ENCODE peak calls at places on chromosomes 6 and 20, in four cellular contexts. C is neuronal stem cell, M is mesenchymal stem cell, H is H1. Z is an unnamed sample.

GRCh38 chr6:3878048-3878666 is 29.0 kb downstream of the FAM50B start:
- DNase-seq in C (no peak), M (no peak), H (no peak), Z (no peak)

GRCh38 chr20:25090492-25091429 is 8.8 kb upstream of the VSX1 start:
- DNase-seq in C (no peak), M (no peak), H (peak), Z (no peak)

GRCh38 chr6:41671376-41671775 is 33.1 kb downstream of the MDFI start:
- DNase-seq in C (no peak), M (no peak), H (no peak), Z (no peak)

GRCh38 chr20:38604873-38605303 is 3.3 kb downstream of the ARHGAP40 start:
- DNase-seq in C (peak), M (peak), H (no peak), Z (no peak)

GRCh38 chr6:126112171-126112632 is 125.9 kb downstream of the TRMT11 start:
- DNase-seq in C (no peak), M (peak), H (no peak), Z (no peak)

GRCh38 chr6:115898246-115898645 is 162.4 kb downstream of the FRK start:
- DNase-seq in C (no peak), M (no peak), H (no peak), Z (no peak)

GRCh38 chr6:83707829-83708545 is 914 bp downstream of the SNAP91 start:
- DNase-seq in C (peak), M (peak), H (peak), Z (peak)

GRCh38 chr6:89433637-89434499 is 916 bp downstream of the ANKRD6 start:
- DNase-seq in C (no peak), M (no peak), H (peak), Z (no peak)

GRCh38 chr20:40339661-40340449 is 349.2 kb downstream of the MAFB start:
- DNase-seq in C (no peak), M (peak), H (no peak), Z (no peak)

GRCh38 chr20:19876828-19877227 is 118.8 kb downstream of the RIN2 start:
- DNase-seq in C (no peak), M (no peak), H (no peak), Z (no peak)

GRCh38 chr6:11650711-11651110 is 113.2 kb downstream of the TMEM170B start:
- DNase-seq in C (no peak), M (peak), H (no peak), Z (no peak)

GRCh38 chr6:328924-329323 is 36.6 kb downstream of the DUSP22 start:
- DNase-seq in C (no peak), M (no peak), H (no peak), Z (no peak)

DNA sequence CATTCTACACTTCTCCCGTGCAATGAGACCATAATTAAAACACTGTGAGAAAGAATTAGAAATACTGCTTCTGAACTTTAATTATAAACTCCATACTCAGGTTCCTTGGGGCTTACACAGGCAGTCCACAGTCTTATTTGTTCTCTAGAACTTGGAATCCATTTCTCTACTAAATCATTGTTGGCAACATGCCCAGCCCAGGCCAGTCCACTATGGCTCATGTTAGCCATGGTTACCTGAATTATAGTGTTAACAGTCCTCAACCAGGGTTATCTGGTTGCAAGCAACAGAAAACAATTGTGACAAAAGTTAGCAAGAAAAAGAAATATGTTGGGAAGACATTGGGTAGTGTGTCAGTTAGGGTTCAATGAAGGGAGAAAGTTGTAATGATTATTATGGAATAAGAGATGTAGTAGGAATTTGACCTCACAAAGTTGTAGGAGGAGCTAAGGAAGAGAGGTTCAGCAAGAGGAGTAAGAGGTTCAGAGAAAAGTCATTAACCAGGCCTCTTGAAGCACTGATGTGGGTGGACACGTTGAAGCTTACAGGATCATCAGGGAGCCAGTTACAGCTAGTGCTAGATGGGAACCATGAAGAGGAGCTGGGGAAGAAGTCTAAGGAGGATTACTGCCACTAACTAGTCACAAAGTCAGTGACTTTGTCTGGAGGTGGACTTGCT is 352.5 kb upstream of the PRND start:
- DNase-seq in C (no peak), M (no peak), H (no peak), Z (no peak)
- H2BK15ac ChIP-seq in C (no peak), M (no peak), H (no peak), Z (no peak)

GRCh38 chr6:99612551-99613397 is 6.1 kb downstream of the PRDM13 start:
- DNase-seq in C (no peak), M (no peak), H (peak), Z (peak)
- H2BK12ac ChIP-seq in C (peak), M (no peak), H (peak), Z (no peak)

GRCh38 chr20:53857723-53858236 is 212.6 kb downstream of the BCAS1 start:
- DNase-seq in C (no peak), M (no peak), H (no peak), Z (peak)

GRCh38 chr20:53855733-53856132 is 214.7 kb downstream of the BCAS1 start:
- DNase-seq in C (no peak), M (no peak), H (no peak), Z (no peak)

GRCh38 chr20:53856675-53857295 is 213.6 kb downstream of the BCAS1 start:
- DNase-seq in C (no peak), M (no peak), H (no peak), Z (no peak)

GRCh38 chr20:53859684-53860083 is 210.7 kb downstream of the BCAS1 start:
- DNase-seq in C (no peak), M (no peak), H (no peak), Z (no peak)
- H2AFZ ChIP-seq in C (peak), M (no peak), H (peak), Z (no peak)

GRCh38 chr20:51185861-51186260 is 163.0 kb upstream of the KCNG1 start:
- DNase-seq in C (no peak), M (no peak), H (no peak), Z (no peak)
- H2BK15ac ChIP-seq in C (no peak), M (no peak), H (no peak), Z (no peak)

GRCh38 chr6:35483892-35484645 is 12.8 kb downstream of the TEAD3 start:
- DNase-seq in C (no peak), M (no peak), H (no peak), Z (no peak)

GRCh38 chr6:35484921-35485392 is 11.9 kb downstream of the TEAD3 start:
- DNase-seq in C (no peak), M (no peak), H (peak), Z (peak)

GRCh38 chr6:35483490-35483889 is 13.4 kb downstream of the TEAD3 start:
- DNase-seq in C (no peak), M (no peak), H (no peak), Z (no peak)

GRCh38 chr6:35486005-35486925 is 10.6 kb downstream of the TEAD3 start:
- DNase-seq in C (no peak), M (peak), H (peak), Z (peak)

DNA sequence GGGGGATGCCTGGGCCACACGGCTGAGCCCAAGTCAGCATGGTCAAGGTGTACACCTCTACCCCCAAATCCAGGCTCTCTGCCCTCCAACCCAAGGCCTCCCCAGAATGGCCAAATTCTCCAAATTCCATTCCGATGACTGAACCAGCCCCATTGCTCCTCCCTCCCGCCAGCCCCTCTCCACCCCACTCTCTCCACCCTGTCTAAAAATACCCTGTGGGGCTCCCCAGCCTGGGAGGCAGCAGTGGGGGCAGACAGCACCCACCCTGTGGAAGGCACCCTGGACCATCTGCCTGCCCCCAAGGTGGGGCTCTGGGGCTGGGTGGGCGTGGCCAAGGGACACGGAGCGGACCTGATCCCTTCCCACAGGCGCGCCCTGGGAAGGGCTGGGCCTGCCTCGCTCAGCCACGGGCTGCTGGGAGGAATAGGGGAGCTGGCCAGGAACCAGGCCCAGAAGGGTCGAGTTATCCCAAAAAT is 11.4 kb downstream of the TEAD3 start:
- DNase-seq in C (peak), M (peak), H (peak), Z (peak)
- H2BK12ac ChIP-seq in C (peak), M (peak), H (peak), Z (peak)

GRCh38 chr6:43706788-43707187 is 19.2 kb upstream of the MRPS18A start:
- DNase-seq in C (no peak), M (no peak), H (no peak), Z (no peak)

GRCh38 chr6:43707767-43708166 is 20.2 kb upstream of the MRPS18A start:
- DNase-seq in C (no peak), M (no peak), H (no peak), Z (no peak)

GRCh38 chr6:43707269-43707668 is 19.7 kb upstream of the MRPS18A start:
- DNase-seq in C (no peak), M (no peak), H (no peak), Z (no peak)

GRCh38 chr6:43703512-43704429 is 16.2 kb upstream of the MRPS18A start:
- DNase-seq in C (no peak), M (no peak), H (no peak), Z (no peak)

DNA sequence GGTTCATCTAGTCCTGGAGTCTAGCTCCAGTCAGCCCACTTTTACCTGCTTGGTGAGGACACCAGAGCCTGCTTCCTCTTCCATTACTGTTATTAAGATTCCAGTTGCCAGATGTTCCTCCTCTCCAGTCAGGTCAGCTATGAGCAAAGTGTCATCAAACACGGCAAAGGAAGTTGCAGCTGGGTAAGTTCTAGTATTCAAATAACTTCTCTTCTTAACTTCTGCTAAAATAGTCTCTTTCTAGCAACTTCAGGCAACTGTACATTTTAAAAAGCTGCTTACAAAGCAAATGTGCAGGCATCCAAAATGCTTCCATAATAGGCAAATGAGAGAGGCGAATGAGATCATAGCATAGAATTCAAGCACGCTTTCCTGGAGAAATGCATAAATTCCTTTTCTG is 18.4 kb upstream of the MRPS18A start:
- DNase-seq in C (no peak), M (no peak), H (no peak), Z (no peak)
- H2AFZ ChIP-seq in C (peak), M (no peak), H (no peak), Z (no peak)

DNA sequence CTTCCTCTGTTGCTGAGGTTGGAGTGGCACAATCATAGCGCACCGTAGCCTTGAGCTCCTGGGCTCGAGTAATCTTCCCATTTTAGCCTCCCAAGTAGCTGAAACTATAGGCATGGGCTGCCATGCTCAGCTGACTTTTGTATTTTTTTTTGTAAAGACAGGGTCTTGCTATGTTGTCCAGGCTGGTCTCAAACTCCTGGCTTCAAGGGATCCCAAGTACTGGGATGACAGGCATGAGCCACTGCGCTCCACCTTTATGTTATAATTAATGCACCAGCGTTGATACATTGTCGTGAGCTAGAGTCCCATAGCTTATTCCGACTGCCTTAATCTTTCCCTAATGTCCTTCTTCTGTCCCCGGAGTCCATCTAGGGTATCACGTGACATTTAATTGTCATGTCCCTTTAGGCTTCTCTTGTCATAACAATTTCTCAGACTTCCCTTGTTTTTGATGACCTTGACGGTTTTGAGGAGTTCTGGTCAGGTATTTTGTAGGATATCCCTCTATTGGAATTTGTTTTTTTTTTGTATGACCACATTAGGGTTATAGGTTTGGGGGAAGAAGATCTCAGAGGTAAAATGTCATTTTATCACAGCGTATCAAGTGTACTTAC is 63.9 kb downstream of the CEBPB start:
- DNase-seq in C (no peak), M (no peak), H (no peak), Z (no peak)
- H2BK15ac ChIP-seq in C (no peak), M (no peak), H (no peak), Z (no peak)

DNA sequence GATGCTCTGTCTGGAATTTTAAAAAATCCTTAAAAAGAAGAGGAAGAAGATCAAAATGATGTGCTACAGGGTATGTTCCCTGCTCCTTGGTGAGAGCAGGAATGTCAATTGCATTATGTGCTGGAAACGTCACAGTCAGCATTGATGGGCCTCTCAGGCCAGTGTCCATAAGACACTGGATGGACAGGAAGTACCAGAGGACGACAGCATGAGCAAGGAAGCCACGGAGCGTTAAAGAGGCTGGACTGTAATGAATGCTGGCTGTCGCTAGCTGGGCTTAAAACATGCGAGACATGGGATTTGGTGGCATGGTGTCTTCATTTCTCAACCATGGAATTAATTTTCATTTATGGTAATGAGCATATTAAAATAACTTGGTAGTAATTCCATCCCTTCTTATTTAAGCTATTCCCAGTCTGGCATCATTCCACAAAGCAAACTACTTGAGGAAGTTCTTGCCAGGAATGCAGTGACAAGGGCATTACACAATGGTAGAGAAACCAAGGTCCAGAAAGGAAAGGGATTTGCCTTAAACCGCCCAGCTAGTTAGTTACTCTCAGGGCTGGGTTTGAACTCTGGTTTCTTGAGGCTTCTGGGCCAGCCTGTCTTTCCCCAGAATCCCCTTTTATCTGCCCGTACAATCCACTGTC is 166.6 kb upstream of the SOX4 start:
- DNase-seq in C (no peak), M (peak), H (no peak), Z (no peak)
- H2BK12ac ChIP-seq in C (no peak), M (no peak), H (no peak), Z (no peak)

GRCh38 chr6:100454571-100455229 is 10.0 kb downstream of the SIM1 start:
- DNase-seq in C (no peak), M (no peak), H (no peak), Z (no peak)

GRCh38 chr6:100452998-100453397 is 11.7 kb downstream of the SIM1 start:
- DNase-seq in C (no peak), M (no peak), H (no peak), Z (no peak)

GRCh38 chr6:100455230-100456124 is 9.2 kb downstream of the SIM1 start:
- DNase-seq in C (peak), M (no peak), H (peak), Z (peak)

GRCh38 chr6:100451577-100451976 is 13.1 kb downstream of the SIM1 start:
- DNase-seq in C (no peak), M (no peak), H (no peak), Z (no peak)

DNA sequence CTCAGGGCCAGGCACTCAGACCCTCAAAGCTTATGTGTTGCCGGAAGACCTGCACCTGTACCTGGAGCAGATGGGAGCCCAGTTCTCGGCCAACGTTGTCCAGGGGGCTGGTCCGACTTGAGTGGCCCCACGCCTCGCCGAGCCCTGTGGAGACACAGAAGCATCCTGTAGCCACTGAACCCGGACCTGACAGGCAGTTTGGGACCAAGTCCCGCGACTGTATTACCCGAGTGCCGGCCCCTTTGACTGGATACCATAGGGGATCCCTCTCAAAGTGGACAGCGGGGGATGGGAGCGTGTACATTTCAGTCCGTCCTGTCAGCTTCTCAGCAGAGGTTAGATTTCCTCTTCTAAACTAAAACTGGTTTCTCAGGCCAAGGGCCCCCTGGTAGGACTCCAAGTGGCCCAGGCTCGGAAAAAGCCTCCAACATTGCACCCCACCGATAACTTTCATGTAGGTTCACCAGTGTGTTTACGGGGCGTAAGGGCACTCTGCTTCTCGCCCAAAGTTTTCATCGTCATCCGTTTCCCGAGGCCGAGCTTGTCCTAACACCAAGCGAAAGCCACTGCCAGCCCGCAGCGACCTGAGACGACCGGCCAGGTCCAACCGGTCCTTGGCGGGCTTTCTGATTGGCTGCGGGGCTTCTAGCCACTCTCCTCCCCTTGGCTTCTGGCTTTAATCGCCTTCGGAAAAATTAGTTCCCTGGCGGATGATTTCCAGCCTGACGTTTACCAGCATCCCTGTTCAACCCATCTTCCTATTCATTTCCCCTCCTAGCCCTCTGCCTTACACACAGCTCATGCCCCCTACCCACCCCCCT is 10.8 kb downstream of the SIM1 start:
- DNase-seq in C (peak), M (peak), H (peak), Z (peak)
- H2AFZ ChIP-seq in C (peak), M (no peak), H (no peak), Z (no peak)

GRCh38 chr20:8172191-8172590 is 40.1 kb downstream of the PLCB1 start:
- DNase-seq in C (no peak), M (no peak), H (no peak), Z (no peak)
- H2BK15ac ChIP-seq in C (no peak), M (no peak), H (no peak), Z (no peak)

Z was measured in H9.